ENCODE peak calls at places on chromosomes 4 and X, in nine cellular contexts. One of them, this sample, is unnamed.

GRCh38 chr4:32135642-32136041 is 1415.5 kb downstream of the PCDH7 start:
- DNase-seq in IMR-90: peak
- DNase-seq in OCI-LY7: no peak
- DNase-seq in mammary epithelial cell: peak
- DNase-seq in fibroblast of lung: peak
- DNase-seq in K562: no peak
- DNase-seq in GM12878: no peak
- DNase-seq in H9: no peak
- DNase-seq in endothelial cell of umbilical vein: no peak
- DNase-seq in this sample: no peak

GRCh38 chrX:130772313-130773140 is 130.5 kb downstream of the ENOX2 start:
- DNase-seq in IMR-90: peak
- DNase-seq in OCI-LY7: no peak
- DNase-seq in mammary epithelial cell: peak
- DNase-seq in fibroblast of lung: peak
- DNase-seq in K562: no peak
- DNase-seq in GM12878: no peak
- DNase-seq in H9: no peak
- DNase-seq in endothelial cell of umbilical vein: no peak
- DNase-seq in this sample: no peak

GRCh38 chr4:3262208-3263052 is 13.5 kb downstream of the MSANTD1 start:
- DNase-seq in IMR-90: no peak
- DNase-seq in OCI-LY7: no peak
- DNase-seq in mammary epithelial cell: no peak
- DNase-seq in fibroblast of lung: no peak
- DNase-seq in K562: no peak
- DNase-seq in GM12878: no peak
- DNase-seq in H9: no peak
- DNase-seq in endothelial cell of umbilical vein: no peak
- DNase-seq in this sample: peak

GRCh38 chr4:115537387-115537786 is 424.0 kb upstream of the NDST4 start:
- DNase-seq in IMR-90: no peak
- DNase-seq in OCI-LY7: peak
- DNase-seq in mammary epithelial cell: no peak
- DNase-seq in fibroblast of lung: peak
- DNase-seq in K562: no peak
- DNase-seq in GM12878: no peak
- DNase-seq in H9: no peak
- DNase-seq in endothelial cell of umbilical vein: no peak
- DNase-seq in this sample: no peak

GRCh38 chr4:96739101-96739500 is 899.2 kb downstream of the PDHA2 start:
- DNase-seq in IMR-90: no peak
- DNase-seq in OCI-LY7: no peak
- DNase-seq in mammary epithelial cell: no peak
- DNase-seq in fibroblast of lung: peak
- DNase-seq in K562: no peak
- DNase-seq in GM12878: no peak
- DNase-seq in H9: no peak
- DNase-seq in endothelial cell of umbilical vein: no peak
- DNase-seq in this sample: no peak

GRCh38 chr4:5045099-5045498 is 6.2 kb upstream of the STK32B start:
- DNase-seq in IMR-90: no peak
- DNase-seq in OCI-LY7: peak
- DNase-seq in mammary epithelial cell: no peak
- DNase-seq in fibroblast of lung: no peak
- DNase-seq in K562: no peak
- DNase-seq in GM12878: no peak
- DNase-seq in H9: no peak
- DNase-seq in endothelial cell of umbilical vein: peak
- DNase-seq in this sample: no peak

GRCh38 chrX:100681581-100681980 is 37.6 kb downstream of the SRPX2 start:
- DNase-seq in IMR-90: no peak
- DNase-seq in OCI-LY7: no peak
- DNase-seq in mammary epithelial cell: no peak
- DNase-seq in fibroblast of lung: no peak
- DNase-seq in K562: no peak
- DNase-seq in GM12878: no peak
- DNase-seq in H9: no peak
- DNase-seq in endothelial cell of umbilical vein: no peak
- DNase-seq in this sample: peak

GRCh38 chr4:1330761-1331590 is 16.0 kb upstream of the UVSSA start:
- DNase-seq in IMR-90: no peak
- DNase-seq in OCI-LY7: no peak
- DNase-seq in mammary epithelial cell: no peak
- DNase-seq in fibroblast of lung: no peak
- DNase-seq in K562: no peak
- DNase-seq in GM12878: no peak
- DNase-seq in H9: no peak
- DNase-seq in endothelial cell of umbilical vein: no peak
- DNase-seq in this sample: peak

GRCh38 chrX:110795645-110796510 is at the start of gene CHRDL1:
- DNase-seq in IMR-90: no peak
- DNase-seq in OCI-LY7: no peak
- DNase-seq in mammary epithelial cell: no peak
- DNase-seq in fibroblast of lung: peak
- DNase-seq in K562: no peak
- DNase-seq in GM12878: no peak
- DNase-seq in H9: peak
- DNase-seq in endothelial cell of umbilical vein: no peak
- DNase-seq in this sample: peak

GRCh38 chr4:62912531-62912930 is 1496.7 kb downstream of the TECRL start:
- DNase-seq in IMR-90: no peak
- DNase-seq in OCI-LY7: no peak
- DNase-seq in mammary epithelial cell: no peak
- DNase-seq in fibroblast of lung: no peak
- DNase-seq in K562: no peak
- DNase-seq in GM12878: no peak
- DNase-seq in H9: no peak
- DNase-seq in endothelial cell of umbilical vein: no peak
- DNase-seq in this sample: no peak

GRCh38 chr4:156803056-156803455 is 168.5 kb downstream of the PDGFC start:
- DNase-seq in IMR-90: peak
- DNase-seq in OCI-LY7: no peak
- DNase-seq in mammary epithelial cell: peak
- DNase-seq in fibroblast of lung: peak
- DNase-seq in K562: no peak
- DNase-seq in GM12878: no peak
- DNase-seq in H9: no peak
- DNase-seq in endothelial cell of umbilical vein: no peak
- DNase-seq in this sample: peak

GRCh38 chr4:151688003-151688784 is 72.6 kb downstream of the GATB start:
- DNase-seq in IMR-90: peak
- DNase-seq in OCI-LY7: no peak
- DNase-seq in mammary epithelial cell: no peak
- DNase-seq in fibroblast of lung: peak
- DNase-seq in K562: no peak
- DNase-seq in GM12878: no peak
- DNase-seq in H9: peak
- DNase-seq in endothelial cell of umbilical vein: peak
- DNase-seq in this sample: peak

GRCh38 chr4:167025651-167026050 is 208.6 kb downstream of the SPOCK3 start:
- DNase-seq in IMR-90: no peak
- DNase-seq in OCI-LY7: no peak
- DNase-seq in mammary epithelial cell: peak
- DNase-seq in fibroblast of lung: no peak
- DNase-seq in K562: no peak
- DNase-seq in GM12878: no peak
- DNase-seq in H9: no peak
- DNase-seq in endothelial cell of umbilical vein: no peak
- DNase-seq in this sample: no peak

GRCh38 chr4:92477309-92477708 is 173.5 kb downstream of the GRID2 start:
- DNase-seq in IMR-90: no peak
- DNase-seq in OCI-LY7: no peak
- DNase-seq in mammary epithelial cell: no peak
- DNase-seq in fibroblast of lung: no peak
- DNase-seq in K562: no peak
- DNase-seq in GM12878: no peak
- DNase-seq in H9: no peak
- DNase-seq in endothelial cell of umbilical vein: no peak
- DNase-seq in this sample: no peak

GRCh38 chr4:16070203-16070602 is 13.6 kb downstream of the PROM1 start:
- DNase-seq in IMR-90: no peak
- DNase-seq in OCI-LY7: no peak
- DNase-seq in mammary epithelial cell: no peak
- DNase-seq in fibroblast of lung: no peak
- DNase-seq in K562: no peak
- DNase-seq in GM12878: no peak
- DNase-seq in H9: no peak
- DNase-seq in endothelial cell of umbilical vein: no peak
- DNase-seq in this sample: no peak

GRCh38 chr4:166816901-166817300 is 417.4 kb downstream of the SPOCK3 start:
- DNase-seq in IMR-90: no peak
- DNase-seq in OCI-LY7: no peak
- DNase-seq in mammary epithelial cell: peak
- DNase-seq in fibroblast of lung: peak
- DNase-seq in K562: no peak
- DNase-seq in GM12878: no peak
- DNase-seq in H9: no peak
- DNase-seq in endothelial cell of umbilical vein: no peak
- DNase-seq in this sample: no peak

GRCh38 chr4:65502151-65502691 is 168.1 kb downstream of the EPHA5 start:
- DNase-seq in IMR-90: peak
- DNase-seq in OCI-LY7: no peak
- DNase-seq in mammary epithelial cell: peak
- DNase-seq in fibroblast of lung: peak
- DNase-seq in K562: no peak
- DNase-seq in GM12878: no peak
- DNase-seq in H9: no peak
- DNase-seq in endothelial cell of umbilical vein: peak
- DNase-seq in this sample: no peak

GRCh38 chrX:1748408-1748807 is 133.5 kb downstream of the ASMT start:
- DNase-seq in IMR-90: no peak
- DNase-seq in OCI-LY7: no peak
- DNase-seq in mammary epithelial cell: no peak
- DNase-seq in fibroblast of lung: no peak
- DNase-seq in K562: no peak
- DNase-seq in GM12878: no peak
- DNase-seq in H9: no peak
- DNase-seq in endothelial cell of umbilical vein: no peak
- DNase-seq in this sample: no peak

GRCh38 chrX:1741828-1742394 is 127.1 kb downstream of the ASMT start:
- DNase-seq in IMR-90: no peak
- DNase-seq in OCI-LY7: no peak
- DNase-seq in mammary epithelial cell: no peak
- DNase-seq in fibroblast of lung: no peak
- DNase-seq in K562: no peak
- DNase-seq in GM12878: no peak
- DNase-seq in H9: no peak
- DNase-seq in endothelial cell of umbilical vein: no peak
- DNase-seq in this sample: no peak

GRCh38 chrX:1743105-1743504 is 128.2 kb downstream of the ASMT start:
- DNase-seq in IMR-90: no peak
- DNase-seq in OCI-LY7: no peak
- DNase-seq in mammary epithelial cell: no peak
- DNase-seq in fibroblast of lung: no peak
- DNase-seq in K562: no peak
- DNase-seq in GM12878: no peak
- DNase-seq in H9: no peak
- DNase-seq in endothelial cell of umbilical vein: no peak
- DNase-seq in this sample: no peak
- TF ChIP-seq CTCF in IMR-90: no peak
- TF ChIP-seq CTCF in OCI-LY7: no peak
- TF ChIP-seq CTCF in mammary epithelial cell: no peak
- TF ChIP-seq CTCF in fibroblast of lung: no peak
- TF ChIP-seq CTCF in K562: no peak
- TF ChIP-seq CTCF in GM12878: no peak
- TF ChIP-seq CTCF in H9: no peak
- TF ChIP-seq CTCF in endothelial cell of umbilical vein: no peak
- TF ChIP-seq CTCF in this sample: no peak

DNA sequence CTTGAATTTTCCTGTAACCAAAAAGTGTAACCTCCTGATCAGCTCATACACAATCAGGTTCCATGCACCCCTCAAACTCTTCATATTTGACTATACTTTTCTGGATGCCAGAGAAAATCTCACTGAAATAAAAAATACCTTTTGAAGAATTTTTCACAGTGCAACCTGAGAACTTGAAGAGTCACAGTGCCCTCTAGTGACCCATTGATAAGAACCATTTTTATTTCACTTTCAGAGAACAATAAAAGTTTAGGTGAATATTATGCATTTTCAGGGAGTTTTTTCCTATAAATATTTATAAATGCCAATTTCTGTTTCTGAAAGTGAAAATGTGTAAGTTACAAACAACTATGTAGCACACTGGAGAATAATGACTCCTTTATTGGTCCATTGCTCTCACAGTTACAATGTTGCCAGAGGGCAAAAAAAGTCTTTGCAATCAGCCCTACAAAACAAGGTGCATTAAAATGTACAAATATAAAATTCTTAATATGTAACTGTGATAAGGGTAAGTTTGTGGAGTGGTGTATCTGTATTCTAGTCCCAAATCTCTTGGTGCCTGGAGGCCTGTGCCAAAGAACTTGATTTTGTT is 153.6 kb upstream of the INTU start:
- DNase-seq in IMR-90: peak
- DNase-seq in OCI-LY7: peak
- DNase-seq in mammary epithelial cell: peak
- DNase-seq in fibroblast of lung: peak
- DNase-seq in K562: peak
- DNase-seq in GM12878: no peak
- DNase-seq in H9: no peak
- DNase-seq in endothelial cell of umbilical vein: peak
- DNase-seq in this sample: no peak
- H2AFZ ChIP-seq in IMR-90: no peak
- H2AFZ ChIP-seq in OCI-LY7: no peak
- H2AFZ ChIP-seq in mammary epithelial cell: no peak
- H2AFZ ChIP-seq in fibroblast of lung: no peak
- H2AFZ ChIP-seq in K562: no peak
- H2AFZ ChIP-seq in GM12878: no peak
- H2AFZ ChIP-seq in H9: no peak
- H2AFZ ChIP-seq in endothelial cell of umbilical vein: no peak
- H2AFZ ChIP-seq in this sample: no peak

DNA sequence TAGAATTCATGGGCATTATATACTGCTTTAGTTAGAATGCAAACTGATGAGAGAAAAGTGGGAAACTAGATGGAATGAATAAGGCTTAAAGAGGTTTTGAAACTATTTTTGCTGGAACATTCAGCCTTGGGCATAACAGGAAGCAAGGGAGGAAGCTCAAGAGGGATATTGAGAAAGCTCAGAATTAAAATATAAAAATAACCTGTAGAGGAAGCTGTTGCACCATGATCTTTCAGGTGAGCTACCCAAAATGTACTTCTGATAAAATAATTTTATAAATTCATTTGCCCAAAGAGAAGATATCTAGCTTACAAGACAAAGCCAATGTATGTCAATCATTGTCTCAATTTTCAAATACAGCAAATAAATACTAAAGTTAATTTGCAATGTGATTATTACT is 11.3 kb downstream of the GC start:
- DNase-seq in IMR-90: no peak
- DNase-seq in OCI-LY7: no peak
- DNase-seq in mammary epithelial cell: no peak
- DNase-seq in fibroblast of lung: no peak
- DNase-seq in K562: no peak
- DNase-seq in GM12878: no peak
- DNase-seq in H9: no peak
- DNase-seq in endothelial cell of umbilical vein: no peak
- DNase-seq in this sample: no peak
- TF ChIP-seq CTCF in IMR-90: no peak
- TF ChIP-seq CTCF in OCI-LY7: peak
- TF ChIP-seq CTCF in mammary epithelial cell: peak
- TF ChIP-seq CTCF in fibroblast of lung: no peak
- TF ChIP-seq CTCF in K562: peak
- TF ChIP-seq CTCF in GM12878: no peak
- TF ChIP-seq CTCF in H9: peak
- TF ChIP-seq CTCF in endothelial cell of umbilical vein: no peak
- TF ChIP-seq CTCF in this sample: no peak

GRCh38 chrX:25869761-25870160 is 268.4 kb upstream of the MAGEB18 start:
- DNase-seq in IMR-90: no peak
- DNase-seq in OCI-LY7: no peak
- DNase-seq in mammary epithelial cell: no peak
- DNase-seq in fibroblast of lung: peak
- DNase-seq in K562: no peak
- DNase-seq in GM12878: no peak
- DNase-seq in H9: no peak
- DNase-seq in endothelial cell of umbilical vein: peak
- DNase-seq in this sample: no peak
- H2AFZ ChIP-seq in IMR-90: no peak
- H2AFZ ChIP-seq in OCI-LY7: no peak
- H2AFZ ChIP-seq in mammary epithelial cell: no peak
- H2AFZ ChIP-seq in fibroblast of lung: no peak
- H2AFZ ChIP-seq in K562: no peak
- H2AFZ ChIP-seq in GM12878: no peak
- H2AFZ ChIP-seq in H9: no peak
- H2AFZ ChIP-seq in endothelial cell of umbilical vein: no peak
- H2AFZ ChIP-seq in this sample: no peak

This sample was measured in osteoblast.